ENCODE peak calls at places on chromosome 21, in nine cellular contexts. F is cardiac muscle cell, X is HEK293T, L is dorsolateral prefrontal cortex, Q is head of caudate nucleus, O is sciatic nerve, K is transverse colon, Y is NCI-H146, T is MV-4-11. U is an unnamed sample.

GRCh38 chr21:44455524-44456206 is 355 bp downstream of the LRRC3 start:
- DNase-seq in X (peak), L (no peak), Q (no peak), O (peak), Y (peak), F (peak), K (peak), T (peak), U (peak)

GRCh38 chr21:41396452-41397107 is 29.5 kb upstream of the MX1 start:
- DNase-seq in T (peak), L (no peak), O (no peak), Y (no peak), X (no peak), Q (peak), F (peak), K (peak), U (peak)

GRCh38 chr21:44828362-44829056 is 10.6 kb upstream of the SUMO3 start:
- DNase-seq in T (no peak), F (no peak), L (no peak), Y (no peak), Q (no peak), O (no peak), K (no peak), X (no peak), U (no peak)

GRCh38 chr21:44525431-44526095 is 14.4 kb downstream of the KRTAP10-1 start:
- DNase-seq in Y (no peak), L (no peak), Q (no peak), K (peak), O (peak), F (no peak), X (no peak), T (no peak), U (no peak)

GRCh38 chr21:32371913-32372314 is 20.9 kb downstream of the URB1 start:
- DNase-seq in Q (no peak), F (peak), X (no peak), O (no peak), T (peak), K (no peak), L (no peak), Y (no peak), U (no peak)

GRCh38 chr21:39217356-39218081 is 34.3 kb upstream of the PSMG1 start:
- DNase-seq in F (no peak), K (no peak), L (no peak), O (no peak), Q (no peak), X (no peak), Y (peak), T (no peak), U (no peak)

GRCh38 chr21:21860888-21861287 is 862.7 kb downstream of the NCAM2 start:
- DNase-seq in T (peak), F (peak), K (no peak), Q (no peak), O (no peak), Y (no peak), L (no peak), X (no peak), U (no peak)

GRCh38 chr21:32472890-32473765 is 60.6 kb downstream of the EVA1C start:
- DNase-seq in Y (no peak), Q (no peak), X (no peak), K (no peak), T (no peak), O (no peak), F (no peak), L (no peak), U (no peak)

GRCh38 chr21:29351691-29352090 is 53.0 kb downstream of the BACH1 start:
- DNase-seq in Y (no peak), F (peak), X (no peak), O (no peak), T (no peak), K (no peak), L (no peak), Q (no peak), U (no peak)

GRCh38 chr21:31236528-31236927 is 107.5 kb downstream of the TIAM1 start:
- DNase-seq in Y (no peak), T (peak), F (no peak), K (no peak), X (no peak), Q (no peak), L (no peak), O (no peak), U (peak)

GRCh38 chr21:26966978-26967913 is at the start of gene ADAMTS5:
- DNase-seq in L (no peak), Q (peak), Y (no peak), F (peak), O (peak), K (peak), X (peak), T (peak), U (peak)

GRCh38 chr21:40832316-40832715 is 14.6 kb downstream of the DSCAM start:
- DNase-seq in K (no peak), O (no peak), X (no peak), L (no peak), F (no peak), T (peak), Y (no peak), Q (no peak), U (no peak)

GRCh38 chr21:37060296-37060695 is 12.6 kb downstream of the PIGP start:
- DNase-seq in Q (peak), T (peak), L (no peak), Y (peak), F (peak), O (no peak), K (peak), X (peak), U (no peak)

U was measured in T47D.